ENCODE peak calls at places on chromosomes 1 and 21, in four cellular contexts. R is OCI-LY7, D is small intestine, E is PC-3. L is an unnamed sample.

GRCh38 chr1:168743001-168743400 is 14.0 kb upstream of the DPT start:
- DNase-seq in R (no peak), D (no peak), E (no peak), L (no peak)

GRCh38 chr1:10071640-10072039 is 38.9 kb downstream of the UBE4B start:
- DNase-seq in R (no peak), D (no peak), E (no peak), L (no peak)

GRCh38 chr1:202750024-202750423 is 39.8 kb upstream of the SYT2 start:
- DNase-seq in R (no peak), D (no peak), E (no peak), L (no peak)

GRCh38 chr1:101238041-101238515 is 1.3 kb downstream of the S1PR1 start:
- DNase-seq in R (peak; percentile 73), D (no peak), E (no peak), L (no peak)

GRCh38 chr1:29633271-29633615 is 396.9 kb downstream of the PTPRU start:
- DNase-seq in R (no peak), D (no peak), E (no peak), L (no peak)

GRCh38 chr21:26843912-26844257 is 1.3 kb downstream of the ADAMTS1 start:
- DNase-seq in R (no peak), D (no peak), E (peak; percentile 55), L (no peak)

GRCh38 chr1:78468511-78468910 is 22.3 kb upstream of the PTGFR start:
- DNase-seq in R (no peak), D (no peak), E (no peak), L (no peak)

GRCh38 chr1:41650176-41650519 is 165.7 kb upstream of the EDN2 start:
- DNase-seq in R (no peak), D (no peak), E (no peak), L (peak; percentile 75)

GRCh38 chr1:227848430-227848932 is 33.0 kb downstream of the PRSS38 start:
- DNase-seq in R (no peak), D (no peak), E (no peak), L (no peak)

GRCh38 chr1:177274687-177275211 is 104.0 kb downstream of the BRINP2 start:
- DNase-seq in R (no peak), D (no peak), E (peak; percentile 74), L (peak; percentile 52)

GRCh38 chr1:69404486-69404885 is 163.2 kb upstream of the LRRC7 start:
- DNase-seq in R (no peak), D (no peak), E (no peak), L (no peak)

GRCh38 chr1:16318544-16318943 is 33.7 kb downstream of the FBXO42 start:
- DNase-seq in R (no peak), D (no peak), E (no peak), L (no peak)

GRCh38 chr1:183306317-183307042 is 111.7 kb downstream of the NMNAT2 start:
- DNase-seq in R (peak; percentile 55), D (peak; percentile 23), E (peak; percentile 19), L (no peak)

GRCh38 chr1:32503153-32503552 is 36.1 kb upstream of the ZBTB8A start:
- DNase-seq in R (no peak), D (no peak), E (no peak), L (no peak)

GRCh38 chr1:201404722-201405483 is 5.8 kb upstream of the LAD1 start:
- DNase-seq in R (no peak), D (peak; percentile 93), E (no peak), L (no peak)

DNA sequence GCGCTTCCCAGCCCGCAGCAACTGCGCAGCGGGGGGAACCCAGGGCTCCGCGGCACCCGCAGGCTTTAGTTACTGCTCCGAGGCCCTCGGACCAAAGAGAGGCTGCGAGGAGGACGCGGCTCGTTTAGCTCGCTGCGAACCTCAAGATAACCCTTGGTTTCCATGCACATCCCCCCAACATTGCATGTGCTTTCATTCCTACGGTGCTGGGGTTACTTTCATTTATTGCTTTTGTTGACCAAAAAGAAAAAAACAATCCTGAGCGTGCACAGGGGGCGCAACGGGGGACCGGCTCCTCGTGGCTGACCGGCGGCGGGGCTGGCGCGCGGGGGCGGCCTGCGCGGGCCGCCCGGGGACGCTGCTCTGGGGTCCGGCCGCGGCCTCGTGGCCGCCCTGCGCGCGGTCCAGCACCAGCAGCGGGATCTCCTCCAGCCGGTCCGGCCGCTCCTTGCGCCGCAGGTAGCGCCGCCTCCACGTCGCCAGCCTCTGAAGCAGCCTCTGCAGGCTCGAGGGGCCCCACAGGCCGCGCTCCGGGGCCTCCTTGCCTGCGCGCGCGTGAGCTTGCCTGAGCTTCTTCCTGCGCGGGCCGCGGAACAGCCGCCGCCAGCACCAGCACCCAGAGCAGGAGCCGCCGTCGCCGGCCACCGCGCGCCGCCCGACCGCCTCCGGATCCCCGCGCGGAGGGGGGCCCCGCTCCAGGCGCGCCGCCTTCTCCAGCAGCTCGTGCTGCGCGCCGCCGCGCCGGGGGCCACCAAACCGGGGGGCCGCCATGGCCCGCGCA is 77.4 kb downstream of the DESI2 start:
- DNase-seq in R (peak; percentile 27), D (peak; percentile 25), E (peak; percentile 51), L (peak; percentile 78)
- H3K4me3 ChIP-seq in R (peak overlapping the region; percentile 62), D (peak overlapping the region; percentile 49), E (peak overlapping the region; percentile 60), L (peak overlapping the region; percentile 59)

GRCh38 chr1:234527346-234527745 is 48.4 kb upstream of the TARBP1 start:
- DNase-seq in R (no peak), D (no peak), E (no peak), L (no peak)

GRCh38 chr1:234528073-234528865 is 49.3 kb upstream of the TARBP1 start:
- DNase-seq in R (no peak), D (peak; percentile 51), E (no peak), L (no peak)

GRCh38 chr1:234529095-234529494 is 50.1 kb upstream of the TARBP1 start:
- DNase-seq in R (no peak), D (no peak), E (no peak), L (no peak)

GRCh38 chr1:234521802-234522185 is 42.8 kb upstream of the TARBP1 start:
- DNase-seq in R (no peak), D (no peak), E (no peak), L (no peak)

DNA sequence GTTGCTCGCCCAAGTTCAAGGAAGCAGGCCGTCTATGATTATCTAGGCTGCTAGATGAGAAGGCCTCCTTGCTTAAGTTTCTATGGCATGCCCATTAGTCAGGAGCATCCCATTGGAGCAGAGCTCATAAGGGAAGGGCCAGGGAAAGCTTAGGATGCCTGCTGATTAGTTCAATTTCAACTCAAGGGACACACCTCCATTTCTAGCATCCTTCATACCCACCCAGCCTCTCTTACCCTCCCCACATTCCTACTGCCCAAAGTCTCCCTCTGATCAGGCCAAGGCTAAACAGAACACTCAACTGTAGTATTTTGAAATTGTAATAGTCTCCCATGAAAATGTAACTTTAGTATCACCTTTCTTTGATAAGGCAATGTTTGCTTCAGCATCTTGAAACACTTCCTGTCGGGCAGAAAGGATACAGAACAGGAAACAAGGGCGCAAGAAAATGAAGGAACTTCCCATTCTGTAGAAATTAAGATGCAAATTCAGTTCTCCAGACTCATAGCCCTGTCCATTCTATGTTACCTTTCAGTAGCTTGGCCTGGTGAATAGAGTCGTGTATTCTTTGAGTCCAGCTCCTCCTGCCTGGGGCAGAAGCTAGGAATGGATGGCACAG is 46.3 kb upstream of the TARBP1 start:
- DNase-seq in R (peak; percentile 32), D (no peak), E (no peak), L (no peak)
- H3K27ac ChIP-seq in R (peak overlapping the region; percentile 91), D (no peak overlapping the region), E (no peak overlapping the region), L (peak overlapping the region; percentile 55)

GRCh38 chr1:54327386-54328116 is 78.6 kb downstream of the SSBP3 start:
- DNase-seq in R (peak; percentile 39), D (no peak), E (no peak), L (no peak)
- H3K4me1 ChIP-seq in R (peaks cover 60% of the 10 kb centered on the region), D (peaks cover 22% of the 10 kb centered on the region), E (no peaks in the 10 kb centered on the region), L (peaks cover 75% of the 10 kb centered on the region)

GRCh38 chr1:204075116-204075636 is 2.3 kb downstream of the SOX13 start:
- DNase-seq in R (no peak), D (peak; percentile 81), E (peak; percentile 26), L (peak; percentile 77)
- H3K4me3 ChIP-seq in R (no peak overlapping the region), D (peak overlapping the region; percentile 65), E (peak overlapping the region; percentile 88), L (peak overlapping the region; percentile 68)

DNA sequence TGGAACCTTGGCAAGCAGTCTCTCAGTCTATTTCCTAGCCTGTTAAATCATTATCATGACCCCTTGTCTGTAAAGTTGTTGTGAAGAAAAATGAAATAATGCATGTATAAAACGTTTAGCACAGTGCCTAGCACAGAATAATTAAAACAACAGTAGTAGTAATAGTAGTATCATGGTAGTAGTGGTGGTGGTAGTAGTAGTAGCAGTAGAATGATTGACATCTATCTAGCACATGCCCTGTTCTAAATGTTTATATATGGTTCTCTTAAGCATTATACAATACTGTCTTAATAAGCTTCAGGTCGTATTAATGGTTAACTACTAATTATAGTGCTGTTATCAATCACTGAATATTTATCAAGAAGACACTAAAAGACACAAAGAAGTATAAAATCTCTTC is 46.7 kb downstream of the GPR3 start:
- DNase-seq in R (no peak), D (no peak), E (no peak), L (no peak)
- H3K27ac ChIP-seq in R (peak overlapping the region; percentile 91), D (peak overlapping the region; percentile 34), E (no peak overlapping the region), L (peak overlapping the region; percentile 33)

DNA sequence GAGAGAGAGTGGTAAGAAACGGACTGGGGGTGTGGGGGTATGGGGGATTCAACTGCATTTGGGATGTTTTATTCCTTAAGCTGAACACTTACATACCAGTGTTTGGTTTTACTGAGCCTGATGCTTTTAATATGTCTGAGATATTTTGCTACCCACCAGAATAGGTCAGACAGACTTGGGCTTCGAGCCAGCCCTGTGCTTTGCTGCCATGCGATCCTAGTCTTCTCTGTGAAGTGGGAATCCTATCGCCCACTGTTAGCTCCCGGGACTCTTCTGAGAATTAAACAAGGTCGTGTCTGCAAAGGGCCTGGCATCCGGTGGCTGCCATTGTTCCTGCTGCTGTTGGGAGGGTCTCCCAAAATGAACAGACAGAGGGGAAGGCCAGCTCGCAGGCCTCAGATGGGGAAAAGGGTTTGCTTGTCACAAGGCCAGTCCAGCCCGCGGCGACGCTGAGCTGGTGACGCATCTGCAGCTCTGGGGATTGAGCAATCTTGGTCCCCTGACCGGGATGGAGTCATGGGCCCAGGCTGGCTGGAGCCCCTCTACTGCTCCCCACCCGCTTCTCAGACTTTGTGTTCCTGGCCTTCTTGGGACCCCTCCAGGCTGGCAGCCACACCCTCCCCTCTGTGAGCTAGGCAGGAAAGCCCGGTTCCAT is 26.9 kb upstream of the ECE1 start:
- DNase-seq in R (no peak), D (no peak), E (no peak), L (peak; percentile 75)
- H3K4me1 ChIP-seq in R (no peaks in the 10 kb centered on the region), D (peaks cover 6% of the 10 kb centered on the region), E (no peaks in the 10 kb centered on the region), L (peaks cover 58% of the 10 kb centered on the region)

GRCh38 chr1:66431999-66432398 is 102.0 kb upstream of the SGIP1 start:
- DNase-seq in R (no peak), D (no peak), E (no peak), L (no peak)
- H3K4me3 ChIP-seq in R (no peak overlapping the region), D (no peak overlapping the region), E (no peak overlapping the region), L (no peak overlapping the region)

GRCh38 chr1:105664495-105664894 is 1392.0 kb upstream of the PRMT6 start:
- DNase-seq in R (no peak), D (no peak), E (peak; percentile 92), L (no peak)
- H3K27ac ChIP-seq in R (no peak overlapping the region), D (no peak overlapping the region), E (peak overlapping the region; percentile 55), L (no peak overlapping the region)

GRCh38 chr1:241068359-241068758 is 288.6 kb downstream of the RGS7 start:
- DNase-seq in R (no peak), D (no peak), E (no peak), L (no peak)

GRCh38 chr1:241061062-241061461 is 295.9 kb downstream of the RGS7 start:
- DNase-seq in R (no peak), D (no peak), E (peak; percentile 65), L (no peak)

DNA sequence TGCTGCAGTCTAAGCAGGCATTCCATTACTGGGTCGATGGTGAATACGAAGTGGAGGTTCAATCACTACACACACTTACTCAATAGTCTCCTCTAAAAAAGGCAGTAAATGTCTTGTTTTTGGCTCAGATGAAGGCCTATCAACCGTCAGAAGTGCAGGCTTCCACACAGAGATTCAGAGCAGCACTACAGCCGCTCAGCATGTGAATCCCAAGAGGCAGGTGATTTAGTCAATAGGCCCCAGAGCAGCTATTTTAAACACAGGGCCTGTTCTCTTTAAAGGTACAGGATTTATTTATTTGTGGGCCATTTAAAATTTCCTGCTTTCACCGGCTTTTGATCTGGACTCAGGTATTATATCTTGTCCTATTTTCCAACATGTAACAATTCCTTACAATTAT is 293.7 kb downstream of the RGS7 start:
- DNase-seq in R (no peak), D (no peak), E (no peak), L (no peak)
- H3K4me1 ChIP-seq in R (no peaks in the 10 kb centered on the region), D (no peaks in the 10 kb centered on the region), E (peaks cover 6% of the 10 kb centered on the region), L (no peaks in the 10 kb centered on the region)